ENCODE peak calls at places on chromosome 3, in four cellular contexts. One of them, this sample, is unnamed.

GRCh38 chr3:12707425-12707824 is 43.5 kb upstream of the RAF1 start:
- DNase-seq in HepG2: no peak
- DNase-seq in breast epithelium: no peak
- DNase-seq in IMR-90: peak; percentile 37
- DNase-seq in this sample: no peak

GRCh38 chr3:62376906-62377865 is 3.8 kb upstream of the FEZF2 start:
- DNase-seq in HepG2: no peak
- DNase-seq in breast epithelium: no peak
- DNase-seq in IMR-90: no peak
- DNase-seq in this sample: no peak

GRCh38 chr3:54621181-54621580 is 306.7 kb downstream of the LRTM1 start:
- DNase-seq in HepG2: no peak
- DNase-seq in breast epithelium: no peak
- DNase-seq in IMR-90: no peak
- DNase-seq in this sample: no peak

GRCh38 chr3:124566701-124567100 is 163.6 kb upstream of the UMPS start:
- DNase-seq in HepG2: no peak
- DNase-seq in breast epithelium: no peak
- DNase-seq in IMR-90: no peak
- DNase-seq in this sample: no peak

GRCh38 chr3:82050382-82050781 is 288.9 kb upstream of the GBE1 start:
- DNase-seq in HepG2: no peak
- DNase-seq in breast epithelium: no peak
- DNase-seq in IMR-90: no peak
- DNase-seq in this sample: no peak

GRCh38 chr3:72571052-72571451 is 277.2 kb downstream of the SHQ1 start:
- DNase-seq in HepG2: peak; percentile 92
- DNase-seq in breast epithelium: no peak
- DNase-seq in IMR-90: no peak
- DNase-seq in this sample: no peak

GRCh38 chr3:176663819-176664218 is 533.5 kb downstream of the TBL1XR1 start:
- DNase-seq in HepG2: peak; percentile 36
- DNase-seq in breast epithelium: no peak
- DNase-seq in IMR-90: peak; percentile 66
- DNase-seq in this sample: no peak

GRCh38 chr3:114370537-114371174 is 76.8 kb downstream of the TIGIT start:
- DNase-seq in HepG2: peak; percentile 10
- DNase-seq in breast epithelium: no peak
- DNase-seq in IMR-90: no peak
- DNase-seq in this sample: no peak

GRCh38 chr3:105944281-105944680 is 75.5 kb upstream of the CBLB start:
- DNase-seq in HepG2: no peak
- DNase-seq in breast epithelium: no peak
- DNase-seq in IMR-90: peak; percentile 58
- DNase-seq in this sample: no peak

GRCh38 chr3:189836795-189837194 is 205.6 kb downstream of the TP63 start:
- DNase-seq in HepG2: no peak
- DNase-seq in breast epithelium: no peak
- DNase-seq in IMR-90: no peak
- DNase-seq in this sample: no peak

GRCh38 chr3:192130534-192131132 is 596.7 kb downstream of the FGF12 start:
- DNase-seq in HepG2: peak; percentile 42
- DNase-seq in breast epithelium: peak; percentile 54
- DNase-seq in IMR-90: peak; percentile 2
- DNase-seq in this sample: no peak

GRCh38 chr3:101518421-101518871 is 5.4 kb upstream of the SENP7 start:
- DNase-seq in HepG2: peak; percentile 29
- DNase-seq in breast epithelium: no peak
- DNase-seq in IMR-90: peak; percentile 32
- DNase-seq in this sample: no peak

GRCh38 chr3:101513419-101513986 is 491 bp upstream of the SENP7 start:
- DNase-seq in HepG2: no peak
- DNase-seq in breast epithelium: no peak
- DNase-seq in IMR-90: no peak
- DNase-seq in this sample: no peak

GRCh38 chr3:101509811-101510210 is 3.2 kb downstream of the SENP7 start:
- DNase-seq in HepG2: no peak
- DNase-seq in breast epithelium: no peak
- DNase-seq in IMR-90: peak; percentile 53
- DNase-seq in this sample: no peak

GRCh38 chr3:101509276-101509675 is 3.7 kb downstream of the SENP7 start:
- DNase-seq in HepG2: no peak
- DNase-seq in breast epithelium: no peak
- DNase-seq in IMR-90: no peak
- DNase-seq in this sample: no peak

GRCh38 chr3:101512521-101513418 is at the start of gene SENP7:
- DNase-seq in HepG2: peak; percentile 71
- DNase-seq in breast epithelium: peak; percentile 77
- DNase-seq in IMR-90: peak; percentile 75
- DNase-seq in this sample: peak; percentile 20
- TF ChIP-seq POLR2A in HepG2: peak; percentile 66
- TF ChIP-seq POLR2A in breast epithelium: no peak
- TF ChIP-seq POLR2A in IMR-90: no peak
- TF ChIP-seq POLR2A in this sample: no peak

DNA sequence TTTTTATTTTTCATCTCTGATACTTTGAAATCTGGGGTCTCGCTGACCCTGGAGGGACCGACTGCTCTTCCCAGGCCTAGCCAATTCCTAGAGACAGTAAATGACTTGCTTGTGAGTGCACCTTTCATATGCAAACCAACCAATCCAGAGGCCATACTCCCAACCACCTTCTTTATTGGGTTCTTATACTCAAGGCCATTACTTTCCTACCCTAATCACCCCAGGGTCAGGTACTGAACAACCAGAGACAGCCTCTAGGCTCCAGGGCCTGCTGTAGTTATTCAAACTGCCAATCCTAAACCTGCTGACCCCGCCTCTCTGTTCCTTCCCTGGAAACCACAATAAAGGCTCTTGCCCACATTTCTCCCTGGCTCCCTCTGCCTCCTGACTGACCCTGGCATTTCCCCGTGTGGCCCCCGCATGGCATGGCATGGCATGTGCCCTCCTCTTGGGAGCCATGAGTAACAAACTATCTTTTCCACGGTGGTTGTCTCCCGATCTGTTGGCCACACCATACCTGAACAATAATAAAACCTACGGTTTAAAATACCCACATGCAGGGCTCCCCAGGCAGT is 42.9 kb downstream of the ADCY5 start:
- DNase-seq in HepG2: no peak
- DNase-seq in breast epithelium: no peak
- DNase-seq in IMR-90: no peak
- DNase-seq in this sample: no peak
- H3K27ac ChIP-seq in HepG2: no peak overlapping the region
- H3K27ac ChIP-seq in breast epithelium: peak overlapping the region; percentile 17
- H3K27ac ChIP-seq in IMR-90: no peak overlapping the region
- H3K27ac ChIP-seq in this sample: peak overlapping the region; percentile 65

DNA sequence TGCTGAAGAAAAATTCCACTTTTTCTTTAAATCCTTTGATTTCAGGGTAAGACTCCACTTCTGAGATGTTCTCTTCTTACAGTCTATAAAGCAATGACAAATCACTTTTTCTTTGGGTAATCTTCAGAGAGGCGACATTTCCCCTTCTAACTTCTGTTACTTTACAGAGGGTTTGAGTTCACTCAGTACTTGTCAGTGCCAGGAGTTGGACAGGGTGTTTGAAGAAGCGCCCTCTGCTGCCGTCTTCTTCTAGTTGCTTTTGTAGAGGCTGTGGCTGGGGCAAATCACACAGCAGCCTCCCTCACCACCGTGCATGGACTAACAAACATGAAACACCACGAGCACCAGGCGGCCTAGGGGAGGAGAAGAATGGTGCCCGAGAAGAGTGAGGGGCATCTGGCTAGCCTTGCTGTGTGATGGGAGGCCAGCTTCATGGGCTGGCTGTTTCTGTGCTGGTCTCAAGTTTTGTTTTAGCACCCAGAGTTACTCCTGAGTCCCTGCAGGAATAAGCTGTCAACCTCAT is at the start of gene CD80:
- DNase-seq in HepG2: peak; percentile 45
- DNase-seq in breast epithelium: no peak
- DNase-seq in IMR-90: peak; percentile 38
- DNase-seq in this sample: peak; percentile 30
- TF ChIP-seq POLR2A in HepG2: no peak
- TF ChIP-seq POLR2A in breast epithelium: no peak
- TF ChIP-seq POLR2A in IMR-90: no peak
- TF ChIP-seq POLR2A in this sample: no peak

GRCh38 chr3:42489937-42490227 is 12.6 kb upstream of the VIPR1 start:
- DNase-seq in HepG2: no peak
- DNase-seq in breast epithelium: peak; percentile 31
- DNase-seq in IMR-90: no peak
- DNase-seq in this sample: no peak

GRCh38 chr3:42489116-42489936 is 13.1 kb upstream of the VIPR1 start:
- DNase-seq in HepG2: no peak
- DNase-seq in breast epithelium: no peak
- DNase-seq in IMR-90: no peak
- DNase-seq in this sample: no peak

GRCh38 chr3:42491876-42492507 is 10.5 kb upstream of the VIPR1 start:
- DNase-seq in HepG2: no peak
- DNase-seq in breast epithelium: peak; percentile 39
- DNase-seq in IMR-90: no peak
- DNase-seq in this sample: no peak

GRCh38 chr3:42488687-42489086 is 13.8 kb upstream of the VIPR1 start:
- DNase-seq in HepG2: no peak
- DNase-seq in breast epithelium: no peak
- DNase-seq in IMR-90: no peak
- DNase-seq in this sample: no peak

DNA sequence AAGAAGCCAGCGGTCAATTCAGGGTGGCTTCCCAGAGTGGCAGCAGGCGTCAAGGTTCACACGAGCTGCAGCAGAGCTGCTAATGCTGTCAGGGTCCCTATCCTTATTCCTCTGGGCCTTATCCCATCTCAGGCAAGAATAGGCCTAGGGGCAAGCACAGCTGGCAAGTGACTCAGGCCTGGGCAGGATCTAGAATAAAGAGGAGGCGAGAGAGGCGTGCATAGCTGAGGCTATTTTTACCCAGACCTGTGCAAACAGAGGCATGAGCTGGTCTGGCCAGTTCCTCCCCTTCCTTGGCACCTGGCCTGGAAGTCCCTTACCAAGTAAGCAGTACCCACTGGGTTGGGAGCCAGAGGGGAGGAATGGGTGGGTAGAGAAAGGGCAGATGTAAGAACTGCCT is 12.2 kb upstream of the VIPR1 start:
- DNase-seq in HepG2: no peak
- DNase-seq in breast epithelium: peak; percentile 92
- DNase-seq in IMR-90: no peak
- DNase-seq in this sample: no peak
- H3K27ac ChIP-seq in HepG2: no peak overlapping the region
- H3K27ac ChIP-seq in breast epithelium: peak overlapping the region; percentile 64
- H3K27ac ChIP-seq in IMR-90: no peak overlapping the region
- H3K27ac ChIP-seq in this sample: no peak overlapping the region

GRCh38 chr3:184154909-184155643 is at the start of gene DVL3:
- DNase-seq in HepG2: peak; percentile 50
- DNase-seq in breast epithelium: peak; percentile 59
- DNase-seq in IMR-90: peak; percentile 52
- DNase-seq in this sample: no peak
- TF ChIP-seq POLR2A in HepG2: peak; percentile 60
- TF ChIP-seq POLR2A in breast epithelium: no peak
- TF ChIP-seq POLR2A in IMR-90: peak; percentile 59
- TF ChIP-seq POLR2A in this sample: no peak

GRCh38 chr3:66010348-66011097 is 28.2 kb downstream of the MAGI1 start:
- DNase-seq in HepG2: peak; percentile 16
- DNase-seq in breast epithelium: no peak
- DNase-seq in IMR-90: no peak
- DNase-seq in this sample: no peak
- H3K27ac ChIP-seq in HepG2: no peak overlapping the region
- H3K27ac ChIP-seq in breast epithelium: peak overlapping the region; percentile 91
- H3K27ac ChIP-seq in IMR-90: no peak overlapping the region
- H3K27ac ChIP-seq in this sample: peak overlapping the region; percentile 73

GRCh38 chr3:127673191-127674098 is 693 bp downstream of the ABTB1 start:
- DNase-seq in HepG2: no peak
- DNase-seq in breast epithelium: peak; percentile 55
- DNase-seq in IMR-90: peak; percentile 57
- DNase-seq in this sample: no peak

GRCh38 chr3:127674099-127674792 is 1.5 kb downstream of the ABTB1 start:
- DNase-seq in HepG2: no peak
- DNase-seq in breast epithelium: peak; percentile 41
- DNase-seq in IMR-90: no peak
- DNase-seq in this sample: no peak

GRCh38 chr3:127671523-127672428 is 976 bp upstream of the ABTB1 start:
- DNase-seq in HepG2: no peak
- DNase-seq in breast epithelium: peak; percentile 51
- DNase-seq in IMR-90: no peak
- DNase-seq in this sample: no peak

GRCh38 chr3:127670761-127671522 is 1.8 kb upstream of the ABTB1 start:
- DNase-seq in HepG2: no peak
- DNase-seq in breast epithelium: peak; percentile 48
- DNase-seq in IMR-90: no peak
- DNase-seq in this sample: no peak

DNA sequence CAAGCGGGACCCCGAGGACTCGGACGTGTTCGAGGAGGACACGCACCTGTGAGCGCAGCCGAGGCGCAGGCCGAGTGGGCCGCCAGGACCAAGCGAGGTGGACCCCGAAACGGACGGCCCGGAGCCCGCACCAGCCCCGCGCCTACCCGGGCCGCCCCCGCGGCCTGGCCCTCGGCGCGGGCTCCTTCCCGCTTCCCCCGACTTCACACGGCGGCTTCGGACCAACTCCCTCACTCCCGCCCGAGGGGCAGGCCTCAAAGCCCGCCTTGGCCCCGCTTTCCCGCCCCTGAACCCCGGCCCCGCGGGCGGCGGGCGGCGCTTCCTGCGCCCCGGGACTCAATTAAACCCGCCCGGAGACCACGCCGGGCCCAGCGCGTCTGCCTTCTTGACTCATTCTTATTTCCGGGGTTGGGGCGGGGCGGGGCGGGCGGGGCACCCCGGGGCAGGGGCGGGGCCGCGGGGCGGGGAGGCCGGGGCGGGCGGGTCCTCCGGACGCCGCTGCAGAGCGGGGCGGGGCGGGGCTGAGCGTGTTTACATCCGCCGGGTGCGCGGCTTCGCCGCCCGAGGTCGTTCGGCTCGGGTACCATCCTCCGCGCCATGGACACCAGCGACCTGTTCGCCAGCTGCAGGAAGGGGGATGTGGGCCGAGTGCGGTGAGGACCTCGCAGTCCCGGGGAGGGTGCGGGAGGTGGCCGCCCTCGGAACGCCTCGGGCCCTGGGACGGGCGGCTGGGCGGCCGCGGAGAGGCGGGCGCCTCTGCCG is at the start of gene ABTB1:
- DNase-seq in HepG2: peak; percentile 53
- DNase-seq in breast epithelium: peak; percentile 81
- DNase-seq in IMR-90: peak; percentile 58
- DNase-seq in this sample: peak; percentile 53
- TF ChIP-seq POLR2A in HepG2: peak; percentile 58
- TF ChIP-seq POLR2A in breast epithelium: peak; percentile 28
- TF ChIP-seq POLR2A in IMR-90: peak; percentile 95
- TF ChIP-seq POLR2A in this sample: no peak

This sample was measured in esophagus squamous epithelium.